ENCODE peak calls at places on chromosomes 13 and 19, in four cellular contexts. One of them, this sample, is unnamed.

GRCh38 chr19:41706741-41707501 is 1.5 kb upstream of the CEACAM5 start:
- DNase-seq in K562: peak
- DNase-seq in GM12878: peak
- DNase-seq in HepG2: peak
- DNase-seq in this sample: peak

GRCh38 chr13:51311957-51312520 is 27.5 kb upstream of the SERPINE3 start:
- DNase-seq in K562: no peak
- DNase-seq in GM12878: no peak
- DNase-seq in HepG2: no peak
- DNase-seq in this sample: no peak

GRCh38 chr19:48372904-48373303 is 8.7 kb downstream of the SYNGR4 start:
- DNase-seq in K562: no peak
- DNase-seq in GM12878: no peak
- DNase-seq in HepG2: no peak
- DNase-seq in this sample: no peak

GRCh38 chr19:55519461-55520311 is 17.2 kb downstream of the SBK2 start:
- DNase-seq in K562: no peak
- DNase-seq in GM12878: no peak
- DNase-seq in HepG2: peak
- DNase-seq in this sample: no peak

GRCh38 chr13:26168835-26169234 is 53.3 kb downstream of the RNF6 start:
- DNase-seq in K562: no peak
- DNase-seq in GM12878: no peak
- DNase-seq in HepG2: no peak
- DNase-seq in this sample: no peak

GRCh38 chr19:35995655-35995993 is 636 bp downstream of the SDHAF1 start:
- DNase-seq in K562: peak
- DNase-seq in GM12878: no peak
- DNase-seq in HepG2: peak
- DNase-seq in this sample: peak

GRCh38 chr13:60617863-60618733 is 221.1 kb downstream of the TDRD3 start:
- DNase-seq in K562: no peak
- DNase-seq in GM12878: no peak
- DNase-seq in HepG2: peak
- DNase-seq in this sample: peak

GRCh38 chr13:40139896-40140520 is 484.5 kb downstream of the COG6 start:
- DNase-seq in K562: no peak
- DNase-seq in GM12878: no peak
- DNase-seq in HepG2: no peak
- DNase-seq in this sample: no peak

GRCh38 chr13:74907788-74908187 is 574.2 kb downstream of the TBC1D4 start:
- DNase-seq in K562: no peak
- DNase-seq in GM12878: no peak
- DNase-seq in HepG2: no peak
- DNase-seq in this sample: no peak

GRCh38 chr13:109096101-109096500 is 466.7 kb downstream of the MYO16 start:
- DNase-seq in K562: no peak
- DNase-seq in GM12878: no peak
- DNase-seq in HepG2: no peak
- DNase-seq in this sample: no peak

GRCh38 chr13:39600766-39601165 is 2.2 kb downstream of the LHFPL6 start:
- DNase-seq in K562: no peak
- DNase-seq in GM12878: no peak
- DNase-seq in HepG2: no peak
- DNase-seq in this sample: no peak

GRCh38 chr19:30564551-30565011 is 192.4 kb downstream of the ZNF536 start:
- DNase-seq in K562: no peak
- DNase-seq in GM12878: no peak
- DNase-seq in HepG2: no peak
- DNase-seq in this sample: no peak

GRCh38 chr19:8517551-8518442 is 3.8 kb upstream of the ZNF414 start:
- DNase-seq in K562: no peak
- DNase-seq in GM12878: no peak
- DNase-seq in HepG2: no peak
- DNase-seq in this sample: no peak

GRCh38 chr19:13463296-13463695 is 43.0 kb downstream of the CACNA1A start:
- DNase-seq in K562: peak
- DNase-seq in GM12878: no peak
- DNase-seq in HepG2: no peak
- DNase-seq in this sample: peak

GRCh38 chr13:72960541-72960940 is 98.3 kb upstream of the KLF5 start:
- DNase-seq in K562: no peak
- DNase-seq in GM12878: no peak
- DNase-seq in HepG2: peak
- DNase-seq in this sample: no peak

GRCh38 chr19:1067341-1068103 is 555 bp downstream of the ARHGAP45 start:
- DNase-seq in K562: peak
- DNase-seq in GM12878: no peak
- DNase-seq in HepG2: no peak
- DNase-seq in this sample: no peak

GRCh38 chr19:39112338-39112890 is 13.2 kb upstream of the PAK4 start:
- DNase-seq in K562: no peak
- DNase-seq in GM12878: no peak
- DNase-seq in HepG2: no peak
- DNase-seq in this sample: no peak

GRCh38 chr19:45070214-45070613 is 6.1 kb downstream of the ZNF296 start:
- DNase-seq in K562: no peak
- DNase-seq in GM12878: no peak
- DNase-seq in HepG2: no peak
- DNase-seq in this sample: no peak

GRCh38 chr19:31675187-31675913 is 326.1 kb upstream of the TSHZ3 start:
- DNase-seq in K562: no peak
- DNase-seq in GM12878: no peak
- DNase-seq in HepG2: no peak
- DNase-seq in this sample: no peak

GRCh38 chr13:75345191-75345590 is 136.8 kb downstream of the TBC1D4 start:
- DNase-seq in K562: no peak
- DNase-seq in GM12878: no peak
- DNase-seq in HepG2: no peak
- DNase-seq in this sample: no peak

GRCh38 chr19:38233740-38234251 is 9.8 kb upstream of the DPF1 start:
- DNase-seq in K562: peak
- DNase-seq in GM12878: no peak
- DNase-seq in HepG2: peak
- DNase-seq in this sample: peak

GRCh38 chr13:75830842-75831241 is 194.7 kb downstream of the LMO7 start:
- DNase-seq in K562: no peak
- DNase-seq in GM12878: no peak
- DNase-seq in HepG2: no peak
- DNase-seq in this sample: no peak

GRCh38 chr19:40341601-40342482 is 6.4 kb downstream of the C19orf47 start:
- DNase-seq in K562: no peak
- DNase-seq in GM12878: no peak
- DNase-seq in HepG2: no peak
- DNase-seq in this sample: no peak

GRCh38 chr13:111564657-111565056 is 244.2 kb downstream of the TEX29 start:
- DNase-seq in K562: no peak
- DNase-seq in GM12878: no peak
- DNase-seq in HepG2: no peak
- DNase-seq in this sample: no peak

GRCh38 chr19:35755550-35756371 is 1.1 kb downstream of the HSPB6 start:
- DNase-seq in K562: no peak
- DNase-seq in GM12878: no peak
- DNase-seq in HepG2: no peak
- DNase-seq in this sample: no peak

GRCh38 chr13:74819549-74819948 is 662.4 kb downstream of the TBC1D4 start:
- DNase-seq in K562: no peak
- DNase-seq in GM12878: no peak
- DNase-seq in HepG2: no peak
- DNase-seq in this sample: no peak

GRCh38 chr13:63481334-63481733 is 2065.7 kb upstream of the PCDH20 start:
- DNase-seq in K562: no peak
- DNase-seq in GM12878: no peak
- DNase-seq in HepG2: no peak
- DNase-seq in this sample: peak

GRCh38 chr13:50843256-50844043 is at the start of gene DLEU7:
- DNase-seq in K562: no peak
- DNase-seq in GM12878: no peak
- DNase-seq in HepG2: no peak
- DNase-seq in this sample: no peak

GRCh38 chr19:32933571-32933970 is 38.2 kb downstream of the CEP89 start:
- DNase-seq in K562: no peak
- DNase-seq in GM12878: no peak
- DNase-seq in HepG2: no peak
- DNase-seq in this sample: no peak

GRCh38 chr19:33430674-33431277 is 57.3 kb downstream of the CEBPG start:
- DNase-seq in K562: peak
- DNase-seq in GM12878: no peak
- DNase-seq in HepG2: peak
- DNase-seq in this sample: peak

GRCh38 chr19:38674388-38675133 is 27.1 kb downstream of the ACTN4 start:
- DNase-seq in K562: peak
- DNase-seq in GM12878: no peak
- DNase-seq in HepG2: no peak
- DNase-seq in this sample: no peak

GRCh38 chr13:29684441-29684840 is 89.0 kb upstream of the SLC7A1 start:
- DNase-seq in K562: no peak
- DNase-seq in GM12878: no peak
- DNase-seq in HepG2: no peak
- DNase-seq in this sample: no peak

GRCh38 chr13:104297075-104297474 is 1230.9 kb upstream of the SLC10A2 start:
- DNase-seq in K562: no peak
- DNase-seq in GM12878: no peak
- DNase-seq in HepG2: no peak
- DNase-seq in this sample: no peak

GRCh38 chr13:40613192-40613818 is 53.1 kb downstream of the FOXO1 start:
- DNase-seq in K562: no peak
- DNase-seq in GM12878: peak
- DNase-seq in HepG2: no peak
- DNase-seq in this sample: peak

GRCh38 chr13:25692156-25692555 is 320.4 kb downstream of the ATP8A2 start:
- DNase-seq in K562: no peak
- DNase-seq in GM12878: no peak
- DNase-seq in HepG2: no peak
- DNase-seq in this sample: no peak

GRCh38 chr13:38176664-38177063 is 173.0 kb upstream of the UFM1 start:
- DNase-seq in K562: no peak
- DNase-seq in GM12878: no peak
- DNase-seq in HepG2: no peak
- DNase-seq in this sample: no peak

GRCh38 chr19:2214253-2214652 is 21.9 kb downstream of the PLEKHJ1 start:
- DNase-seq in K562: no peak
- DNase-seq in GM12878: no peak
- DNase-seq in HepG2: no peak
- DNase-seq in this sample: no peak

GRCh38 chr19:2212861-2213711 is 23.0 kb downstream of the PLEKHJ1 start:
- DNase-seq in K562: no peak
- DNase-seq in GM12878: no peak
- DNase-seq in HepG2: peak
- DNase-seq in this sample: no peak

GRCh38 chr19:2210987-2211740 is 25.0 kb downstream of the PLEKHJ1 start:
- DNase-seq in K562: no peak
- DNase-seq in GM12878: no peak
- DNase-seq in HepG2: no peak
- DNase-seq in this sample: no peak

GRCh38 chr19:2215281-2215751 is 20.8 kb downstream of the PLEKHJ1 start:
- DNase-seq in K562: no peak
- DNase-seq in GM12878: no peak
- DNase-seq in HepG2: no peak
- DNase-seq in this sample: no peak

GRCh38 chr19:2213799-2214198 is 22.3 kb downstream of the PLEKHJ1 start:
- DNase-seq in K562: no peak
- DNase-seq in GM12878: no peak
- DNase-seq in HepG2: no peak
- DNase-seq in this sample: no peak
- TF ChIP-seq TARDBP in K562: no peak
- TF ChIP-seq TARDBP in GM12878: no peak
- TF ChIP-seq TARDBP in HepG2: no peak
- TF ChIP-seq TARDBP in this sample: no peak

DNA sequence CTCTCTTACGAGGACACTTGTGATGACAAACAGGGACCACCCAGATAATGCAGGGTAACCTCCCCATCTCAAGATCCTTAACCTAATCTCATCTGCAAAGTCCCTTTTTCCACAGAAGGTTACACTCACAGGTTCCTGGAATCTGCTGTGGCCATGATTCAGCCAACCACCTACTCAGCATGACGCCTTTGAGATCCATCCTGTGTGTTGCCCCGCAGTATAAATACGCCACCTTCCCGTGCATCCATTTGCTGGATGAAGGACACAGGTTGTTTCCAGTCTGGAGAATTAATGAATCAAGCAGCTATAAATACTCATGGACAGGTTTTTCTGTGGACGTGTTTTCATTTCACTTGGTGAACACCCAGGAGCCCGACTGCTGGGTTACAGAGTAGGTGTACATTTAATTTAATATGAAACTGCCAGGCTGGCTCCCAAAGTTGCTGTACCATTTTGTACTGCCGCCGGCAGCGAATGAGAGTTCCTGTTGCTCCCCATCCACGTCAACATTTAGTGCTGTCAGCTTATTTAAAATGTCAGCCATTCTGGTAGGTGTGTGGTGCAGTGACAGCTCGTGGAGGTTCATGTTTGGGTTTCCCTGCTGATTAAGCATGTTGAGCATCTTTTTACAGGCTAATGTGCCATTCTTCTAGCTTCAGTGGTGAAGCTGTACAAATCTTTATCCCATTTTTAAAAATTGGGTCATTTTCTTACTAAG is 40.2 kb downstream of the ELL start:
- DNase-seq in K562: no peak
- DNase-seq in GM12878: no peak
- DNase-seq in HepG2: no peak
- DNase-seq in this sample: no peak
- TF ChIP-seq TARDBP in K562: no peak
- TF ChIP-seq TARDBP in GM12878: no peak
- TF ChIP-seq TARDBP in HepG2: no peak
- TF ChIP-seq TARDBP in this sample: no peak

GRCh38 chr13:113491418-113491883 is 940 bp upstream of the DCUN1D2 start:
- DNase-seq in K562: peak
- DNase-seq in GM12878: no peak
- DNase-seq in HepG2: no peak
- DNase-seq in this sample: peak
- TF ChIP-seq TARDBP in K562: no peak
- TF ChIP-seq TARDBP in GM12878: no peak
- TF ChIP-seq TARDBP in HepG2: no peak
- TF ChIP-seq TARDBP in this sample: no peak

GRCh38 chr13:36054041-36054440 is 77.1 kb downstream of the DCLK1 start:
- DNase-seq in K562: no peak
- DNase-seq in GM12878: no peak
- DNase-seq in HepG2: no peak
- DNase-seq in this sample: no peak
- TF ChIP-seq TARDBP in K562: no peak
- TF ChIP-seq TARDBP in GM12878: no peak
- TF ChIP-seq TARDBP in HepG2: no peak
- TF ChIP-seq TARDBP in this sample: no peak

DNA sequence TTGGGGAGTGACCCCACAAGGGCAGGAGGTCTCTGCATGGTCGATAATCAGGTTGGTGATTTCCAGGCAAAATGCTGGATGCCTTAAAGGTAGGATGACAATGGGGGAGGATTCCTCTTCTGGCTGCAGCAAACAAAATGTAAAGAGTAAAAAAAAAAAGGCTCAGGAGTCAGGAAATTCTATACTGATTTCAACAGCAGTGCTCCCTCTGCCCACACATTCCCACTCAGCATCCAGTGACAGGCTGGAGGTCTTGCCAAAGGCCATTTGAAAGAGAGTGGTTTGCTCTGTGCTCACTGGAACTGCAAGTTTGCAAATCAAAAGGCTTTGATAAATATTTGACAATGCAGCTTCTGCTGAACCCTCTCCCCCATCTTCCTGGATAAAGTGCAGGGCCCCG is 135.4 kb downstream of the TNFRSF19 start:
- DNase-seq in K562: no peak
- DNase-seq in GM12878: no peak
- DNase-seq in HepG2: peak
- DNase-seq in this sample: no peak
- TF ChIP-seq TARDBP in K562: no peak
- TF ChIP-seq TARDBP in GM12878: no peak
- TF ChIP-seq TARDBP in HepG2: no peak
- TF ChIP-seq TARDBP in this sample: no peak

This sample was measured in HEK293T.